ENCODE peak calls at places on chromosome 6, in six cellular contexts. Y is iPS DF 6.9, A is tibial artery, R is foreskin keratinocyte, O is cardiac muscle cell, L is kidney. C is an unnamed sample.

GRCh38 chr6:83463886-83464285 is 33.0 kb upstream of the ME1 start:
- DNase-seq in Y (no peak), A (no peak), R (peak; percentile 77), O (no peak), L (no peak), C (no peak)

GRCh38 chr6:12343440-12344162 is 53.4 kb downstream of the EDN1 start:
- DNase-seq in Y (no peak), A (no peak), R (peak; percentile 62), O (no peak), L (no peak), C (no peak)

GRCh38 chr6:56772737-56773184 is 130.1 kb upstream of the DST start:
- DNase-seq in Y (no peak), A (peak; percentile 65), R (peak; percentile 92), O (no peak), L (peak; percentile 76), C (no peak)

GRCh38 chr6:30725713-30726505 is 5.8 kb downstream of the TUBB start:
- DNase-seq in Y (no peak), A (no peak), R (no peak), O (no peak), L (no peak), C (no peak)

GRCh38 chr6:27251672-27252251 is 4.3 kb downstream of the PRSS16 start:
- DNase-seq in Y (peak; percentile 91), A (no peak), R (peak; percentile 90), O (peak; percentile 93), L (peak; percentile 93), C (no peak)

GRCh38 chr6:6676910-6677441 is 88.5 kb downstream of the LY86 start:
- DNase-seq in Y (peak; percentile 81), A (peak; percentile 82), R (peak; percentile 66), O (peak; percentile 72), L (no peak), C (peak; percentile 24)

GRCh38 chr6:14108571-14109410 is 8.8 kb upstream of the CD83 start:
- DNase-seq in Y (no peak), A (peak; percentile 57), R (no peak), O (no peak), L (no peak), C (peak; percentile 20)

GRCh38 chr6:156659317-156660198 is 117.6 kb upstream of the ARID1B start:
- DNase-seq in Y (no peak), A (no peak), R (no peak), O (no peak), L (no peak), C (no peak)

GRCh38 chr6:141667580-141668309 is 465.0 kb upstream of the GJE1 start:
- DNase-seq in Y (no peak), A (no peak), R (peak; percentile 85), O (no peak), L (no peak), C (no peak)

GRCh38 chr6:63637865-63638445 is 2.4 kb downstream of the PHF3 start:
- DNase-seq in Y (no peak), A (no peak), R (no peak), O (no peak), L (no peak), C (no peak)

GRCh38 chr6:18823782-18824386 is 436.7 kb downstream of the RNF144B start:
- DNase-seq in Y (peak; percentile 75), A (no peak), R (peak; percentile 29), O (peak; percentile 2), L (no peak), C (no peak)

GRCh38 chr6:73006161-73006560 is 219.1 kb downstream of the KHDC1L start:
- DNase-seq in Y (no peak), A (no peak), R (peak; percentile 7), O (no peak), L (no peak), C (no peak)

GRCh38 chr6:8930009-8930408 is 494.7 kb upstream of the SLC35B3 start:
- DNase-seq in Y (no peak), A (no peak), R (peak; percentile 43), O (no peak), L (no peak), C (no peak)

GRCh38 chr6:30067460-30068139 is 602 bp downstream of the PPP1R11 start:
- DNase-seq in Y (no peak), A (no peak), R (no peak), O (peak; percentile 85), L (no peak), C (no peak)

GRCh38 chr6:37242429-37243052 is 15.0 kb upstream of the TBC1D22B start:
- DNase-seq in Y (no peak), A (peak; percentile 43), R (peak; percentile 99), O (no peak), L (no peak), C (no peak)

GRCh38 chr6:33207569-33208088 is 671 bp upstream of the RING1 start:
- DNase-seq in Y (no peak), A (peak; percentile 57), R (peak; percentile 22), O (peak; percentile 69), L (peak; percentile 86), C (peak; percentile 25)

GRCh38 chr6:25456656-25457055 is 177.5 kb downstream of the CARMIL1 start:
- DNase-seq in Y (no peak), A (no peak), R (no peak), O (no peak), L (no peak), C (no peak)

DNA sequence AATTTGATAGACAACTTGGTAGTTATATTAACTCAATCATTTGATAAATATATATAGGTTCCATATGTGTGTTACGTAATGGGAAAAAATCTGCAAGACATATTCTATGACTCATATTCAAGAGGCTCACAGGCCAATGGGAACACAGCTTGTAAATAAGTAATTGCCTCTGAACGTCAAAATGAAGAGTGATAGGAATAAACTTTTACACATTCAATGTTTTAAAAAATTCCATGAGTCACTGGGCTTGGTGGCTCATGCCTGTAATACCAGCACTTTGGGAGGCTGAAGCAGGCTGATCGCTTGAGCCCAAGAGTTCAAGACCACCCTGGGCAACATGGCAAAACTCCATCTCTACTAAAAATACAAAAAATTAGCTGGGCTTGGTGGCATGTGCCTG is 209.4 kb upstream of the MCHR2 start:
- DNase-seq in Y (no peak), A (no peak), R (peak; percentile 96), O (no peak), L (no peak), C (no peak)
- H3K27ac ChIP-seq in Y (no peak overlapping the region), A (no peak overlapping the region), R (peak overlapping the region; percentile 95), O (no peak overlapping the region), L (no peak overlapping the region), C (no peak overlapping the region)

DNA sequence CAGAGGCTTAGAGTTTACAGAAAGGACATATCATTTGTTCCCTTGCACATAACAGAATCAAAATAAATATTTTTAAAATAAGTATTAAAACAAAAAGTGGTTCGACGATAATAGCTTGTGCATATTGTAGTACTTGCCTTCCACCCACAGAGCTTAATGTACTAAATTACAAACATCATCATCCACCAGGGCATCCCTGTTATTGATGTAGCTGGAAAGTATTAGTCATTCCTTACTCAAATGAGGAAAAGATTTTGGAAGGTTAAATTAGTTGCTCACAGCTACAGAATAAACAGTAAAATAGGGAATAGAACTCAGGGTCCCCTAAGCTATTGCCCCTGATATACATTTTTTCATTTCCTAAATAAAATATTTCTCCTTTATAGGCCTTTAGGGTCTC is 150.3 kb downstream of the PTPRK start:
- DNase-seq in Y (no peak), A (no peak), R (peak; percentile 44), O (no peak), L (no peak), C (no peak)
- H3K27ac ChIP-seq in Y (no peak overlapping the region), A (peak overlapping the region; percentile 15), R (no peak overlapping the region), O (no peak overlapping the region), L (no peak overlapping the region), C (no peak overlapping the region)

GRCh38 chr6:68252632-68253031 is 382.4 kb upstream of the ADGRB3 start:
- DNase-seq in Y (no peak), A (no peak), R (no peak), O (no peak), L (no peak), C (no peak)

GRCh38 chr6:68256391-68256790 is 378.7 kb upstream of the ADGRB3 start:
- DNase-seq in Y (no peak), A (no peak), R (no peak), O (no peak), L (no peak), C (no peak)
- H3K27ac ChIP-seq in Y (no peak overlapping the region), A (no peak overlapping the region), R (no peak overlapping the region), O (no peak overlapping the region), L (no peak overlapping the region), C (no peak overlapping the region)

DNA sequence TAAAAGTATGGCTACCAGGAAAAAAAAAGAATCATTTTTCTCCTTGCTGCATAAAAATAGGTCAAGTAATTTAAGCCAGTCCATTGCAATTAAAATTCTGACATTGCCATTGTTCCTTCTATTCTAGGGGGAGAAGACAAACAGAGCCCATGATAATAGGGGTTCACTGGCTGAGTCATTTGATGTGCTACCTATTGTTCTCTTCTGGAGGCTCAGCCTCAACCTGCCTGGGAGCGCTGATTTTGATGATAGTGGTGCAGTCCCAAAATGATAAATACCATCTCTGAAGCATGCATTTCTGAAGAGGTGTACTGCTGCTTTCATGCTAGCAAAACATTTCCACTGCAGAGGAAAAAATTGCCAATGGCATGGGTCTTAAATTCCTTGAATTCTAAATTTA is 5.8 kb downstream of the CITED2 start:
- DNase-seq in Y (no peak), A (no peak), R (no peak), O (no peak), L (no peak), C (no peak)
- H3K27ac ChIP-seq in Y (no peak overlapping the region), A (peak overlapping the region; percentile 29), R (no peak overlapping the region), O (peak overlapping the region; percentile 97), L (no peak overlapping the region), C (no peak overlapping the region)